ENCODE peak calls at places on chromosomes 7 and 10, in four cellular contexts. G, W, Z and B are unnamed samples.

GRCh38 chr10:124063736-124064135 is 29.7 kb downstream of the CHST15 start:
- DNase-seq in W (no peak), Z (no peak), G (no peak), B (no peak)

GRCh38 chr7:97166308-97166707 is 48.8 kb downstream of the SDHAF3 start:
- DNase-seq in Z (no peak), W (no peak), G (no peak), B (no peak)

GRCh38 chr10:100370561-100370975 is 23.5 kb downstream of the SCD start:
- DNase-seq in G (no peak), Z (no peak), W (no peak), B (no peak)

GRCh38 chr10:89470628-89471027 is 56.3 kb downstream of the IFIT5 start:
- DNase-seq in G (no peak), Z (no peak), W (no peak), B (no peak)

GRCh38 chr7:131365876-131366275 is 38.2 kb downstream of the MKLN1 start:
- DNase-seq in G (no peak), W (no peak), Z (no peak), B (no peak)

GRCh38 chr7:16916733-16917132 is 35.0 kb upstream of the AGR3 start:
- DNase-seq in W (no peak), G (no peak), Z (no peak), B (no peak)

GRCh38 chr10:132114953-132115520 is 49.3 kb downstream of the JAKMIP3 start:
- DNase-seq in W (no peak), Z (peak; percentile 3), G (no peak), B (no peak)

GRCh38 chr10:102334106-102334505 is 61.4 kb upstream of the NFKB2 start:
- DNase-seq in W (no peak), G (no peak), Z (no peak), B (no peak)

GRCh38 chr10:128627811-128628210 is 501.6 kb upstream of the MKI67 start:
- DNase-seq in G (no peak), W (no peak), Z (no peak), B (no peak)

GRCh38 chr10:16509996-16510395 is 11.7 kb downstream of the C1QL3 start:
- DNase-seq in Z (no peak), G (no peak), W (no peak), B (no peak)

GRCh38 chr7:1533569-1534329 is 3.2 kb downstream of the MAFK start:
- DNase-seq in W (no peak), G (no peak), Z (no peak), B (no peak)

GRCh38 chr7:31948041-31948440 is 122.2 kb downstream of the PDE1C start:
- DNase-seq in Z (no peak), W (no peak), G (no peak), B (no peak)

GRCh38 chr10:69316313-69317059 is 38.2 kb downstream of the HK1 start:
- DNase-seq in Z (no peak), G (no peak), W (no peak), B (no peak)

GRCh38 chr7:29255839-29256782 is 61.5 kb downstream of the CHN2 start:
- DNase-seq in W (no peak), Z (no peak), G (no peak), B (no peak)

GRCh38 chr10:101216207-101216607 is 13.1 kb downstream of the LBX1 start:
- DNase-seq in G (no peak), W (no peak), Z (peak; percentile 25), B (no peak)

GRCh38 chr7:94043299-94043698 is 39.1 kb upstream of the BET1 start:
- DNase-seq in Z (no peak), G (no peak), W (no peak), B (no peak)

GRCh38 chr7:44290250-44290616 is 35.2 kb downstream of the CAMK2B start:
- DNase-seq in Z (peak; percentile 22), W (peak; percentile 10), G (no peak), B (no peak)

GRCh38 chr7:146791344-146792300 is 675.0 kb downstream of the CNTNAP2 start:
- DNase-seq in Z (no peak), G (no peak), W (no peak), B (no peak)

GRCh38 chr7:111107989-111108388 is 17.1 kb downstream of the LRRN3 start:
- DNase-seq in W (no peak), G (peak; percentile 60), Z (no peak), B (peak; percentile 75)

GRCh38 chr10:86261933-86262665 is 104.5 kb downstream of the GRID1 start:
- DNase-seq in G (no peak), W (peak; percentile 30), Z (peak; percentile 26), B (peak; percentile 7)

GRCh38 chr10:132906836-132907235 is 35.5 kb downstream of the CFAP46 start:
- DNase-seq in G (no peak), W (no peak), Z (no peak), B (no peak)

GRCh38 chr7:4144801-4145470 is 537.2 kb upstream of the FOXK1 start:
- DNase-seq in G (no peak), W (no peak), Z (peak; percentile 82), B (no peak)

GRCh38 chr10:20466731-20467130 is 430.4 kb downstream of the NEBL start:
- DNase-seq in Z (no peak), G (no peak), W (no peak), B (no peak)

GRCh38 chr7:575425-576366 is 56.0 kb upstream of the PDGFA start:
- DNase-seq in Z (no peak), G (no peak), W (no peak), B (no peak)

GRCh38 chr7:44760034-44760580 is 11.5 kb downstream of the ZMIZ2 start:
- DNase-seq in Z (no peak), G (no peak), W (no peak), B (no peak)

GRCh38 chr7:27560706-27561235 is 101.9 kb downstream of the HIBADH start:
- DNase-seq in Z (no peak), G (no peak), W (no peak), B (no peak)

GRCh38 chr10:9858816-9859215 is 1158.9 kb upstream of the CELF2 start:
- DNase-seq in G (no peak), Z (no peak), W (no peak), B (no peak)

GRCh38 chr7:38307640-38308039 is 34.2 kb upstream of the TARP start:
- DNase-seq in Z (no peak), G (no peak), W (no peak), B (no peak)

GRCh38 chr7:240887-241421 is 48.6 kb downstream of the FAM20C start:
- DNase-seq in G (no peak), W (no peak), Z (no peak), B (no peak)

GRCh38 chr7:50315739-50316671 is 11.5 kb downstream of the IKZF1 start:
- DNase-seq in W (no peak), Z (no peak), G (no peak), B (no peak)

GRCh38 chr10:24383681-24384106 is 174.8 kb downstream of the KIAA1217 start:
- DNase-seq in G (no peak), Z (peak; percentile 35), W (peak; percentile 39), B (no peak)

GRCh38 chr7:124724516-124725192 is 40.9 kb downstream of the GPR37 start:
- DNase-seq in G (peak; percentile 19), W (no peak), Z (no peak), B (no peak)

GRCh38 chr7:106367018-106367420 is 82.2 kb upstream of the NAMPT start:
- DNase-seq in Z (no peak), G (peak; percentile 6), W (no peak), B (no peak)

GRCh38 chr7:77330169-77330882 is 85.8 kb downstream of the GSAP start:
- DNase-seq in G (peak; percentile 17), W (no peak), Z (no peak), B (no peak)

GRCh38 chr10:128318868-128319267 is 192.6 kb upstream of the MKI67 start:
- DNase-seq in W (no peak), Z (no peak), G (no peak), B (no peak)

GRCh38 chr10:6065845-6066244 is 3.7 kb upstream of the IL2RA start:
- DNase-seq in Z (no peak), G (no peak), W (no peak), B (no peak)

GRCh38 chr10:117174439-117175214 is 22.7 kb upstream of the KCNK18 start:
- DNase-seq in W (peak; percentile 86), G (peak; percentile 64), Z (peak; percentile 88), B (peak; percentile 19)

GRCh38 chr7:108062250-108063014 is 59.5 kb upstream of the LAMB1 start:
- DNase-seq in Z (no peak), G (no peak), W (no peak), B (no peak)

GRCh38 chr7:48110868-48111267 is 21.8 kb downstream of the UPP1 start:
- DNase-seq in Z (no peak), W (no peak), G (no peak), B (no peak)

GRCh38 chr7:94417921-94418320 is 23.2 kb downstream of the COL1A2 start:
- DNase-seq in W (no peak), Z (no peak), G (no peak), B (no peak)